ENCODE peak calls at places on chromosome 14, in four cellular contexts. E is H1, X is GM12891, C is GM12878. W is an unnamed sample.

GRCh38 chr14:103576371-103577024 is 13.7 kb downstream of the COA8 start:
- DNase-seq in E (no peak), X (no peak), C (no peak), W (no peak)

GRCh38 chr14:99718811-99719192 is 34.7 kb downstream of the CYP46A1 start:
- DNase-seq in E (no peak), X (no peak), C (no peak), W (no peak)

GRCh38 chr14:74840603-74841030 is 35.3 kb downstream of the PROX2 start:
- DNase-seq in E (no peak), X (no peak), C (no peak), W (no peak)

GRCh38 chr14:99430491-99430890 is 50.2 kb downstream of the SETD3 start:
- DNase-seq in E (peak; percentile 75), X (no peak), C (no peak), W (no peak)

GRCh38 chr14:54881761-54882401 is 20.7 kb downstream of the GCH1 start:
- DNase-seq in E (no peak), X (no peak), C (no peak), W (no peak)

GRCh38 chr14:100345711-100346110 is 22.6 kb downstream of the SLC25A47 start:
- DNase-seq in E (no peak), X (no peak), C (no peak), W (no peak)

GRCh38 chr14:20428802-20429201 is 7.2 kb downstream of the KLHL33 start:
- DNase-seq in E (no peak), X (no peak), C (no peak), W (no peak)

GRCh38 chr14:59363545-59364226 is 101.5 kb downstream of the GPR135 start:
- DNase-seq in E (no peak), X (no peak), C (no peak), W (no peak)

GRCh38 chr14:99792551-99793212 is 531 bp upstream of the EML1 start:
- DNase-seq in E (no peak), X (no peak), C (no peak), W (no peak)

GRCh38 chr14:61256826-61257468 is 24.2 kb downstream of the TMEM30B start:
- DNase-seq in E (no peak), X (no peak), C (no peak), W (no peak)

GRCh38 chr14:65704412-65704811 is 291.9 kb downstream of the FUT8 start:
- DNase-seq in E (no peak), X (no peak), C (no peak), W (no peak)

GRCh38 chr14:21990116-21990515 is 316.5 kb upstream of the OR4E1 start:
- DNase-seq in E (no peak), X (no peak), C (no peak), W (no peak)
- TF ChIP-seq TAF1 in E (no peak), X (no peak), C (no peak), W (no peak)

GRCh38 chr14:34498684-34499412 is 36.8 kb upstream of the SPTSSA start:
- DNase-seq in E (no peak), X (no peak), C (no peak), W (no peak)

GRCh38 chr14:34496007-34496678 is 34.1 kb upstream of the SPTSSA start:
- DNase-seq in E (no peak), X (no peak), C (no peak), W (no peak)

GRCh38 chr14:34501997-34502396 is 37.5 kb downstream of the EAPP start:
- DNase-seq in E (no peak), X (no peak), C (no peak), W (no peak)

GRCh38 chr14:34501004-34501580 is 38.4 kb downstream of the EAPP start:
- DNase-seq in E (no peak), X (no peak), C (no peak), W (no peak)

DNA sequence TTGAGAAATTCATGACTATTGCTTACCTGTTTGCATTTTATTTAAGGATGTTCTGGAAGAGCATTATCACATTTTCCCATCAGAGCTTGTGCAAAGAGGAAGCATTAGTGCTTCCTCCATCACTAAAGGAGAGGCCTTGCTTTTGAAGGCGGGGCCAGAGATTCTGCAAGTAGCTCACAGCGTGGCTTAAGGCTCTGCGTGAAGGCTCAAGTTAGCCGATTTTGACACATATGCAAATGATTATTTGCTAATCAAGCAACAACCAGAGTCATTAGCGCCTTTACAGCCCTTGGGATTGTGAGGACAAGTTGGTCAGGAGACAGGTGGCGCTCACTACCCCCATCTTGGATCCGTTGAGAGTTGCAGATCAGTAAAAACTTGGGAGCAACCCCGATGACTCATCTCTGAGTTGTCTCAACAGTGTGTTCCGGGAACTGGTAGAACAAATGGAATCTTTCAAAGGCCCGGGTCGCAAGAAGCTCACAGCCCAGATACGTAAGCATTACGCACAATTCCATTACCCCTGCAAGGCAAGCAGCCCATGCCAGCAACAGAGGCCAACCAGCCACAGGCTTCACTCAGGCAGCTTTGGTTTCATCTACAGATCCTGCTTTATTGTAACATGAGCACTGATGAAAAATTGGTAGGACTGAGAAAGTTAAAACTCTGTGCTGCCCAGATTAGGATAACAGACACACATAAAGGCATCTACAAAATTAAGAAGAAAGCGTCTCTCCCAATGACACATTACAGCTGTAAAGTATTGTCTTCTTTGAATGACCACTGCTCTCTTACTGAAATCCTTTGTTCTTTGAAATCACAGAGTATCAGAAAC is 34.9 kb upstream of the SPTSSA start:
- DNase-seq in E (peak; percentile 58), X (no peak), C (no peak), W (no peak)
- TF ChIP-seq POLR2A in E (no peak), X (no peak), C (no peak), W (no peak)

GRCh38 chr14:34041220-34041619 is 90.3 kb upstream of the EGLN3 start:
- DNase-seq in E (no peak), X (no peak), C (no peak), W (no peak)

GRCh38 chr14:34040765-34041164 is 89.9 kb upstream of the EGLN3 start:
- DNase-seq in E (no peak), X (no peak), C (no peak), W (no peak)

GRCh38 chr14:34044666-34045306 is 93.9 kb upstream of the EGLN3 start:
- DNase-seq in E (no peak), X (no peak), C (no peak), W (no peak)

GRCh38 chr14:34044373-34044637 is 93.4 kb upstream of the EGLN3 start:
- DNase-seq in E (no peak), X (no peak), C (no peak), W (no peak)

DNA sequence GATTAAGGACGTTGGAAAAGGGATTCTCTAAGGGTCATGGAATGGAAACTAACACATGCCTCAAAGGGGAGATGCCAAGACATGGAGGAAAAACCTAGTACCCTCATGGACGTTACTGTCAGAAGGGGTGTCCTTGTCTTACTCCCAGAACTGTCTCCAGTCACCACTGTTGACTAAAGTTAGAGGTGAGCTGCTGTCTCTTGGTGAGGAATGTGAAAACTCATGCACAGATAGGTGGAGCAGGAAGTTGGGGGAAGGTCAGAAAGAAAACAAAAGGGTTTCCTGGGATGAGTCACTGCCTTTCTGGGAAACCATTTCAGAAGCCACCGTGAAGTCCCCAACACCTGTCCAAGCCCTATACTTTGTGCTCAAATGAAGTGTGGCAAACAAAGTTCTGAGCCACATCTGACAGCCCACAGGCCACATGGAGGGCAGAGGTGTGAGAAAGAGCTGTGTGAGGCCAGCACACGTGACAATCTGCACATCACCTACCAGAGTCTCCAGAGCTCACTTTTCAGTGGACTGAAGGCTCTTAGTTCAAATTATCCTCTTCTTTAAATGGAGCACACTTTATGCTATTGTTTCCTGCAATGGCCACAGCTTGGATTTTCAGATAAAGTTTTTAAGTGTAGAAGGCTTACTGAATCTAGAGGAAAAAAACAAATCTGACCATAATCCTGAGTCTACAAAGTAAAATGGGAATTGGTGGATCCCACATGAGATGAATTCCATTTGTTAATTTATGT is 92.9 kb upstream of the EGLN3 start:
- DNase-seq in E (no peak), X (no peak), C (peak; percentile 97), W (peak; percentile 22)
- TF ChIP-seq POLR2AphosphoS5 in E (no peak), X (no peak), C (no peak), W (peak; percentile 40)

GRCh38 chr14:88185843-88186242 is 137.2 kb downstream of the KCNK10 start:
- DNase-seq in E (no peak), X (no peak), C (no peak), W (no peak)
- TF ChIP-seq TAF1 in E (no peak), X (no peak), C (no peak), W (no peak)

GRCh38 chr14:84361476-84361875 is 1168.5 kb upstream of the FLRT2 start:
- DNase-seq in E (no peak), X (no peak), C (no peak), W (no peak)
- TF ChIP-seq POLR2A in E (no peak), X (no peak), C (no peak), W (no peak)

DNA sequence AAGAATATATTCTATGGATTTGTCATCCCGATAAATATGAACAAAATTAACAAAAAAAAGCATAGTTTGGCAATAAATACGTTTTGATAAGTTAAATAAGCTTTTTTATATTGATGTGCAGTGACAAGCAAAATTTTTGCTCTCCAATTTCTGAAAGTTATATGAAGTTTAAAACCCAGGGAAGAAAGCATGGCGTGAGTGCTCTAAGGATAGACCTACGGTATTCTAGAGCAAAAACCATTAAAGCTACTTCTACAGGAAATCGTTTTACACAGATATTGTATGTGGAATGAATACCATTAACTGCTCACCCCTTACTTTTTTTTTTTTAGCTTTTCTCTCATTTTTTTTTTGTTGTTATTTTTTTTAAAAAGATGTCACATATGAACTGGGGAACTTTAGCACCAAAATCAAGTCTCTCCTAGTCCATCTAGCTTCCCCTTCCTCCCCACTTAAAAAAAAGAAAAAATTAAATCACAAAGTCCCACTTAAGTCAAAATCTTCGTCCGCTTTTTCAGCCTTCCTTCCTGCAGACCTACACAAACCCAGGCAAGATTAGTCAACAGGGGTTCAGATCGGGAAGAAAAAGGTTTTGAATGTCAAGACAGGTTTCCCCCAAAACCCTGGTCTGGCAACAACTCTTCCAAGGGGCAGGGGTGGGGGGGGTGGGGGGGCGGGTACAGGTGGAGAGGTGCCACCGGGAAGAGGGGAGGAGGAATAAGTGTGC is 4.4 kb downstream of the ZFP36L1 start:
- DNase-seq in E (no peak), X (no peak), C (no peak), W (no peak)
- TF ChIP-seq POLR2AphosphoS5 in E (no peak), X (no peak), C (no peak), W (no peak)

DNA sequence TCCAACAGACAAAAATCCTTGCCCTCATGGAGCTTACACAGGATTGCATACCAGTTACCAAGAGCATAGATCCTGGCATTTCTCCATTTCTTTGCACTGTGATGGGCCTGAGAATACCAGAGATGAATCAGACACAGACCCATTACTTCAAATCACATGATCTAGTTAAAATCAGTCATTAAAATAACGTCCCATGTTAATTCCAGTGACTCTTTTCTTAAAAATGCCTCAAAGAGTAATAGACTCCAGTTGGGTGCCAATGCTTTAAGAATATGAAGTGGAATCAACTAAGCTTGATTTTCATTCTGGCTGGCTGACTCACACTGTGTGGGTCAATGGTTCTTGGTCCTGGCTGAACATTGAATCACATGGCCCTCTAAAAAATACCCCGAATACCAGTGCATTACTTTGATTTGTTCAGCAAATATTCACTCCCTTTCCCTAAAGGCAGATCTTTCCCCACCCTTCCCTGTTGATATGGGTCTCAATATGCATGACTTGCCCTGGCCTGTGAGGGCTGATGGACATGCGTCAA is 11.0 kb downstream of the ASB2 start:
- DNase-seq in E (no peak), X (no peak), C (no peak), W (no peak)
- TF ChIP-seq TAF1 in E (no peak), X (no peak), C (no peak), W (no peak)

W was measured in GM12892.